ENCODE peak calls at places on chromosomes 12 and 14, in eight cellular contexts. Y is T-cell; C is body of pancreas; S is NCI-H2171 treated with DMSO at 0.1 percent for 48 hours; R is NCI-H510A treated with DMSO at 0.1 percent for 48 hours; L is T-helper 1 cell; K is NCI-H1105 treated with DMSO at 0.1 percent for 48 hours; G is stimulated activated CD8-positive, alpha-beta memory T cell treated with anti-CD3 and anti-CD28 coated beads, Interleukin-7, amount 100 ng/mL, for 4 hours. T is an unnamed sample.
A peak's percentile ranks its signal among the peaks of the same experiment; 100 is the strongest.

GRCh38 chr14:39668449-39668848 is 236.2 kb upstream of the FBXO33 start:
- DNase-seq in Y (no peak), C (no peak), S (no peak), R (no peak), L (no peak), K (no peak), G (no peak), T (no peak)

GRCh38 chr14:76273346-76273745 is 102.6 kb upstream of the ESRRB start:
- DNase-seq in Y (no peak), C (no peak), S (no peak), R (no peak), L (no peak), K (no peak), G (no peak), T (no peak)

GRCh38 chr12:27869567-27869966 is 89.5 kb upstream of the MANSC4 start:
- DNase-seq in Y (no peak), C (no peak), S (peak; percentile 100), R (no peak), L (no peak), K (no peak), G (no peak), T (peak; percentile 79)

GRCh38 chr12:123065666-123066457 is 85.0 kb downstream of the PITPNM2 start:
- DNase-seq in Y (no peak), C (no peak), S (no peak), R (no peak), L (no peak), K (no peak), G (no peak), T (no peak)

GRCh38 chr14:95262511-95262891 is 57.2 kb downstream of the CLMN start:
- DNase-seq in Y (no peak), C (no peak), S (no peak), R (no peak), L (no peak), K (no peak), G (no peak), T (no peak)

GRCh38 chr12:2613674-2614073 is 181.1 kb upstream of the FKBP4 start:
- DNase-seq in Y (no peak), C (no peak), S (no peak), R (no peak), L (peak; percentile 63), K (no peak), G (no peak), T (no peak)

GRCh38 chr12:106910202-106910601 is 45.5 kb upstream of the TMEM263 start:
- DNase-seq in Y (no peak), C (no peak), S (no peak), R (no peak), L (peak; percentile 13), K (no peak), G (no peak), T (no peak)

GRCh38 chr14:103626150-103626850 is 2.7 kb upstream of the KLC1 start:
- DNase-seq in Y (no peak), C (no peak), S (no peak), R (peak; percentile 80), L (no peak), K (no peak), G (no peak), T (peak; percentile 65)

GRCh38 chr12:22481557-22482104 is 62.7 kb downstream of the C2CD5 start:
- DNase-seq in Y (no peak), C (no peak), S (peak; percentile 82), R (no peak), L (no peak), K (peak; percentile 84), G (no peak), T (peak; percentile 73)

GRCh38 chr14:103284574-103285467 is 49.2 kb upstream of the EIF5 start:
- DNase-seq in Y (no peak), C (no peak), S (no peak), R (no peak), L (no peak), K (no peak), G (no peak), T (no peak)

GRCh38 chr14:64707661-64708060 is 3.4 kb downstream of the PLEKHG3 start:
- DNase-seq in Y (no peak), C (no peak), S (no peak), R (no peak), L (peak; percentile 33), K (no peak), G (no peak), T (no peak)

GRCh38 chr14:42316746-42317145 is 710.1 kb downstream of the LRFN5 start:
- DNase-seq in Y (no peak), C (no peak), S (no peak), R (no peak), L (no peak), K (no peak), G (no peak), T (peak; percentile 64)

GRCh38 chr14:103391048-103391447 is 5.8 kb downstream of the MARK3 start:
- DNase-seq in Y (peak; percentile 54), C (no peak), S (peak; percentile 55), R (peak; percentile 52), L (peak; percentile 33), K (peak; percentile 18), G (no peak), T (peak; percentile 55)

GRCh38 chr14:64502476-64503183 is 1.0 kb downstream of the ZBTB25 start:
- DNase-seq in Y (peak; percentile 37), C (peak; percentile 51), S (peak; percentile 67), R (no peak), L (peak; percentile 47), K (peak; percentile 23), G (no peak), T (peak; percentile 78)

GRCh38 chr12:46492471-46493351 is 120.1 kb upstream of the SLC38A2 start:
- DNase-seq in Y (no peak), C (peak; percentile 13), S (no peak), R (peak; percentile 3), L (no peak), K (no peak), G (no peak), T (peak; percentile 29)

GRCh38 chr14:20698934-20699333 is 10.4 kb downstream of the ANG start:
- DNase-seq in Y (no peak), C (no peak), S (no peak), R (no peak), L (no peak), K (no peak), G (no peak), T (no peak)

GRCh38 chr12:123801573-123802178 is 39.6 kb downstream of the DNAH10 start:
- DNase-seq in Y (no peak), C (no peak), S (no peak), R (no peak), L (no peak), K (no peak), G (no peak), T (peak; percentile 29)

GRCh38 chr12:30047499-30048262 is 263.9 kb upstream of the TMTC1 start:
- DNase-seq in Y (no peak), C (no peak), S (peak; percentile 25), R (no peak), L (no peak), K (peak; percentile 95), G (no peak), T (peak; percentile 18)

GRCh38 chr12:99128246-99128645 is 483.2 kb downstream of the APAF1 start:
- DNase-seq in Y (no peak), C (no peak), S (no peak), R (no peak), L (no peak), K (no peak), G (no peak), T (no peak)

GRCh38 chr14:104820669-104821228 is 19.8 kb downstream of the ZBTB42 start:
- DNase-seq in Y (no peak), C (peak; percentile 73), S (no peak), R (no peak), L (no peak), K (no peak), G (no peak), T (peak; percentile 49)

GRCh38 chr12:13156277-13156676 is 40.2 kb upstream of the EMP1 start:
- DNase-seq in Y (no peak), C (no peak), S (no peak), R (no peak), L (no peak), K (no peak), G (no peak), T (no peak)

GRCh38 chr14:48703728-48704467 is 882.3 kb downstream of the RPS29 start:
- DNase-seq in Y (no peak), C (no peak), S (no peak), R (no peak), L (no peak), K (peak; percentile 10), G (no peak), T (peak; percentile 60)

GRCh38 chr12:132710062-132710421 is 600 bp upstream of the PGAM5 start:
- DNase-seq in Y (no peak), C (peak; percentile 38), S (no peak), R (no peak), L (no peak), K (no peak), G (no peak), T (no peak)

GRCh38 chr14:28300356-28300755 is 466.2 kb upstream of the FOXG1 start:
- DNase-seq in Y (no peak), C (no peak), S (no peak), R (no peak), L (no peak), K (no peak), G (no peak), T (no peak)

GRCh38 chr14:104080557-104081492 is 4.7 kb upstream of the ASPG start:
- DNase-seq in Y (no peak), C (peak; percentile 10), S (no peak), R (no peak), L (no peak), K (peak; percentile 20), G (no peak), T (peak; percentile 94)

GRCh38 chr12:57803317-57803893 is 15.1 kb downstream of the AVIL start:
- DNase-seq in Y (peak; percentile 32), C (peak; percentile 74), S (peak; percentile 5), R (peak; percentile 58), L (no peak), K (peak; percentile 24), G (no peak), T (peak; percentile 43)

GRCh38 chr14:75404843-75405242 is 23.0 kb upstream of the JDP2 start:
- DNase-seq in Y (no peak), C (no peak), S (no peak), R (peak; percentile 31), L (no peak), K (no peak), G (no peak), T (no peak)

GRCh38 chr12:50081096-50081808 is 3.9 kb upstream of the SMARCD1 start:
- DNase-seq in Y (no peak), C (no peak), S (no peak), R (no peak), L (no peak), K (no peak), G (no peak), T (no peak)

GRCh38 chr12:107859367-107859766 is 84.9 kb downstream of the ASCL4 start:
- DNase-seq in Y (no peak), C (no peak), S (no peak), R (no peak), L (no peak), K (no peak), G (no peak), T (no peak)

GRCh38 chr12:57452181-57452936 is 2.7 kb upstream of the INHBE start:
- DNase-seq in Y (no peak), C (no peak), S (peak; percentile 81), R (no peak), L (no peak), K (no peak), G (no peak), T (peak; percentile 60)

GRCh38 chr14:51525705-51526104 is 126.0 kb upstream of the FRMD6 start:
- DNase-seq in Y (no peak), C (no peak), S (no peak), R (no peak), L (no peak), K (no peak), G (no peak), T (no peak)

GRCh38 chr12:131938082-131938481 is 9.0 kb downstream of the PUS1 start:
- DNase-seq in Y (no peak), C (no peak), S (no peak), R (no peak), L (no peak), K (no peak), G (no peak), T (no peak)

GRCh38 chr12:93825501-93825888 is 148.3 kb downstream of the CRADD start:
- DNase-seq in Y (no peak), C (no peak), S (no peak), R (no peak), L (no peak), K (no peak), G (no peak), T (no peak)

GRCh38 chr12:12294215-12295005 is 27.6 kb upstream of the LRP6 start:
- DNase-seq in Y (no peak), C (peak; percentile 57), S (no peak), R (no peak), L (no peak), K (no peak), G (no peak), T (no peak)